ENCODE peak calls at places on chromosomes 2 and 18, in nine cellular contexts. R, V, T, A, D, L, J, H and K are unnamed samples.
A peak's percentile ranks its signal among the peaks of the same experiment; 100 is the strongest.

GRCh38 chr2:235444101-235444597 is 49.7 kb upstream of the AGAP1 start:
- DNase-seq in R (no peak), V (no peak), T (no peak), A (no peak), D (no peak), L (peak; percentile 12), J (no peak), H (peak; percentile 64), K (no peak)

GRCh38 chr2:12008425-12009061 is 262.1 kb downstream of the LPIN1 start:
- DNase-seq in R (no peak), V (no peak), T (peak; percentile 28), A (no peak), D (no peak), L (peak; percentile 46), J (no peak), H (peak; percentile 4), K (no peak)

GRCh38 chr2:133171396-133172004 is 396.8 kb downstream of the NCKAP5 start:
- DNase-seq in R (peak; percentile 9), V (peak; percentile 81), T (peak; percentile 81), A (peak; percentile 50), D (peak; percentile 6), L (peak; percentile 42), J (no peak), H (peak; percentile 76), K (no peak)

GRCh38 chr2:240987588-240987987 is 10.8 kb upstream of the SNED1 start:
- DNase-seq in R (no peak), V (no peak), T (no peak), A (no peak), D (no peak), L (no peak), J (no peak), H (no peak), K (no peak)

GRCh38 chr18:13252696-13253410 is 34.3 kb downstream of the LDLRAD4 start:
- DNase-seq in R (no peak), V (no peak), T (no peak), A (no peak), D (no peak), L (no peak), J (no peak), H (no peak), K (no peak)

GRCh38 chr2:31334311-31335026 is 80.1 kb downstream of the XDH start:
- DNase-seq in R (no peak), V (no peak), T (no peak), A (no peak), D (no peak), L (peak; percentile 3), J (no peak), H (no peak), K (no peak)

GRCh38 chr2:64222942-64223511 is 78.8 kb upstream of the PELI1 start:
- DNase-seq in R (no peak), V (no peak), T (peak; percentile 44), A (no peak), D (no peak), L (no peak), J (no peak), H (no peak), K (no peak)

GRCh38 chr2:171687287-171688128 is at the start of gene DYNC1I2:
- DNase-seq in R (peak; percentile 78), V (peak; percentile 86), T (peak; percentile 97), A (peak; percentile 89), D (peak; percentile 93), L (peak; percentile 95), J (peak; percentile 86), H (peak; percentile 95), K (peak; percentile 89)

GRCh38 chr18:66495844-66496243 is 108.0 kb downstream of the CDH19 start:
- DNase-seq in R (no peak), V (no peak), T (peak; percentile 30), A (peak; percentile 33), D (peak; percentile 91), L (peak; percentile 45), J (no peak), H (peak; percentile 79), K (no peak)